ENCODE peak calls at places on chromosomes 12 and 14, in eight cellular contexts. One of them, this sample, is unnamed.

GRCh38 chr12:124610629-124611558 is 43.5 kb upstream of the NCOR2 start:
- DNase-seq in ACHN: no peak
- DNase-seq in activated gamma-delta T cell treated with Interleukin-2 at 50 U/mL for 16 hours: no peak
- DNase-seq in mucosa of descending colon: no peak
- DNase-seq in MCF 10A: no peak
- DNase-seq in stimulated activated CD8-positive, alpha-beta memory T cell treated with anti-CD3 and anti-CD28 coated beads, Interleukin-7, amount 100 ng/mL, for 1 hour: no peak
- DNase-seq in HEK293T: no peak
- DNase-seq in activated CD4-positive, alpha-beta T cell treated with anti-CD3 and anti-CD28 coated beads, Interleukin-2, amount 50 U/mL, for 4 hours: no peak
- DNase-seq in this sample: no peak

GRCh38 chr12:92470608-92471021 is 232.2 kb upstream of the PLEKHG7 start:
- DNase-seq in MCF 10A: no peak
- DNase-seq in mucosa of descending colon: no peak
- DNase-seq in HEK293T: no peak
- DNase-seq in activated CD4-positive, alpha-beta T cell treated with anti-CD3 and anti-CD28 coated beads, Interleukin-2, amount 50 U/mL, for 4 hours: no peak
- DNase-seq in activated gamma-delta T cell treated with Interleukin-2 at 50 U/mL for 16 hours: no peak
- DNase-seq in ACHN: no peak
- DNase-seq in stimulated activated CD8-positive, alpha-beta memory T cell treated with anti-CD3 and anti-CD28 coated beads, Interleukin-7, amount 100 ng/mL, for 1 hour: no peak
- DNase-seq in this sample: no peak

GRCh38 chr12:81520064-81520945 is 238.8 kb downstream of the PPFIA2 start:
- DNase-seq in HEK293T: no peak
- DNase-seq in ACHN: peak; percentile 59
- DNase-seq in stimulated activated CD8-positive, alpha-beta memory T cell treated with anti-CD3 and anti-CD28 coated beads, Interleukin-7, amount 100 ng/mL, for 1 hour: no peak
- DNase-seq in MCF 10A: peak; percentile 4
- DNase-seq in activated gamma-delta T cell treated with Interleukin-2 at 50 U/mL for 16 hours: no peak
- DNase-seq in activated CD4-positive, alpha-beta T cell treated with anti-CD3 and anti-CD28 coated beads, Interleukin-2, amount 50 U/mL, for 4 hours: no peak
- DNase-seq in mucosa of descending colon: no peak
- DNase-seq in this sample: no peak

GRCh38 chr14:83217492-83217891 is 1683.8 kb upstream of the SEL1L start:
- DNase-seq in mucosa of descending colon: no peak
- DNase-seq in ACHN: no peak
- DNase-seq in activated CD4-positive, alpha-beta T cell treated with anti-CD3 and anti-CD28 coated beads, Interleukin-2, amount 50 U/mL, for 4 hours: no peak
- DNase-seq in activated gamma-delta T cell treated with Interleukin-2 at 50 U/mL for 16 hours: no peak
- DNase-seq in stimulated activated CD8-positive, alpha-beta memory T cell treated with anti-CD3 and anti-CD28 coated beads, Interleukin-7, amount 100 ng/mL, for 1 hour: no peak
- DNase-seq in HEK293T: no peak
- DNase-seq in MCF 10A: peak; percentile 94
- DNase-seq in this sample: no peak

GRCh38 chr14:50862171-50862570 is 9.7 kb upstream of the ABHD12B start:
- DNase-seq in activated CD4-positive, alpha-beta T cell treated with anti-CD3 and anti-CD28 coated beads, Interleukin-2, amount 50 U/mL, for 4 hours: no peak
- DNase-seq in mucosa of descending colon: no peak
- DNase-seq in MCF 10A: no peak
- DNase-seq in HEK293T: no peak
- DNase-seq in ACHN: no peak
- DNase-seq in activated gamma-delta T cell treated with Interleukin-2 at 50 U/mL for 16 hours: no peak
- DNase-seq in stimulated activated CD8-positive, alpha-beta memory T cell treated with anti-CD3 and anti-CD28 coated beads, Interleukin-7, amount 100 ng/mL, for 1 hour: no peak
- DNase-seq in this sample: no peak

GRCh38 chr14:74238974-74239847 is at the start of gene VSX2:
- DNase-seq in HEK293T: no peak
- DNase-seq in activated gamma-delta T cell treated with Interleukin-2 at 50 U/mL for 16 hours: no peak
- DNase-seq in MCF 10A: no peak
- DNase-seq in activated CD4-positive, alpha-beta T cell treated with anti-CD3 and anti-CD28 coated beads, Interleukin-2, amount 50 U/mL, for 4 hours: no peak
- DNase-seq in ACHN: no peak
- DNase-seq in mucosa of descending colon: no peak
- DNase-seq in stimulated activated CD8-positive, alpha-beta memory T cell treated with anti-CD3 and anti-CD28 coated beads, Interleukin-7, amount 100 ng/mL, for 1 hour: no peak
- DNase-seq in this sample: no peak

GRCh38 chr12:97426485-97427116 is 36.0 kb upstream of the RMST start:
- DNase-seq in mucosa of descending colon: no peak
- DNase-seq in HEK293T: no peak
- DNase-seq in activated gamma-delta T cell treated with Interleukin-2 at 50 U/mL for 16 hours: no peak
- DNase-seq in activated CD4-positive, alpha-beta T cell treated with anti-CD3 and anti-CD28 coated beads, Interleukin-2, amount 50 U/mL, for 4 hours: no peak
- DNase-seq in MCF 10A: peak; percentile 9
- DNase-seq in ACHN: no peak
- DNase-seq in stimulated activated CD8-positive, alpha-beta memory T cell treated with anti-CD3 and anti-CD28 coated beads, Interleukin-7, amount 100 ng/mL, for 1 hour: no peak
- DNase-seq in this sample: no peak

GRCh38 chr14:69695664-69696527 is 71.0 kb upstream of the SRSF5 start:
- DNase-seq in activated gamma-delta T cell treated with Interleukin-2 at 50 U/mL for 16 hours: no peak
- DNase-seq in activated CD4-positive, alpha-beta T cell treated with anti-CD3 and anti-CD28 coated beads, Interleukin-2, amount 50 U/mL, for 4 hours: no peak
- DNase-seq in HEK293T: no peak
- DNase-seq in ACHN: no peak
- DNase-seq in MCF 10A: peak; percentile 43
- DNase-seq in stimulated activated CD8-positive, alpha-beta memory T cell treated with anti-CD3 and anti-CD28 coated beads, Interleukin-7, amount 100 ng/mL, for 1 hour: no peak
- DNase-seq in mucosa of descending colon: peak; percentile 79
- DNase-seq in this sample: no peak

GRCh38 chr12:8145754-8146415 is 10.9 kb upstream of the ZNF705A start:
- DNase-seq in stimulated activated CD8-positive, alpha-beta memory T cell treated with anti-CD3 and anti-CD28 coated beads, Interleukin-7, amount 100 ng/mL, for 1 hour: no peak
- DNase-seq in MCF 10A: no peak
- DNase-seq in HEK293T: no peak
- DNase-seq in mucosa of descending colon: peak; percentile 64
- DNase-seq in activated gamma-delta T cell treated with Interleukin-2 at 50 U/mL for 16 hours: no peak
- DNase-seq in activated CD4-positive, alpha-beta T cell treated with anti-CD3 and anti-CD28 coated beads, Interleukin-2, amount 50 U/mL, for 4 hours: no peak
- DNase-seq in ACHN: no peak
- DNase-seq in this sample: no peak

GRCh38 chr14:90893028-90893427 is 76.8 kb upstream of the TTC7B start:
- DNase-seq in HEK293T: no peak
- DNase-seq in mucosa of descending colon: no peak
- DNase-seq in MCF 10A: no peak
- DNase-seq in ACHN: no peak
- DNase-seq in stimulated activated CD8-positive, alpha-beta memory T cell treated with anti-CD3 and anti-CD28 coated beads, Interleukin-7, amount 100 ng/mL, for 1 hour: no peak
- DNase-seq in activated gamma-delta T cell treated with Interleukin-2 at 50 U/mL for 16 hours: no peak
- DNase-seq in activated CD4-positive, alpha-beta T cell treated with anti-CD3 and anti-CD28 coated beads, Interleukin-2, amount 50 U/mL, for 4 hours: no peak
- DNase-seq in this sample: no peak

GRCh38 chr12:132881853-132882252 is 5.6 kb downstream of the CHFR start:
- DNase-seq in MCF 10A: no peak
- DNase-seq in ACHN: no peak
- DNase-seq in activated gamma-delta T cell treated with Interleukin-2 at 50 U/mL for 16 hours: no peak
- DNase-seq in stimulated activated CD8-positive, alpha-beta memory T cell treated with anti-CD3 and anti-CD28 coated beads, Interleukin-7, amount 100 ng/mL, for 1 hour: no peak
- DNase-seq in activated CD4-positive, alpha-beta T cell treated with anti-CD3 and anti-CD28 coated beads, Interleukin-2, amount 50 U/mL, for 4 hours: no peak
- DNase-seq in mucosa of descending colon: no peak
- DNase-seq in HEK293T: no peak
- DNase-seq in this sample: no peak

GRCh38 chr12:89040146-89040964 is 311.9 kb downstream of the DUSP6 start:
- DNase-seq in activated gamma-delta T cell treated with Interleukin-2 at 50 U/mL for 16 hours: peak; percentile 64
- DNase-seq in activated CD4-positive, alpha-beta T cell treated with anti-CD3 and anti-CD28 coated beads, Interleukin-2, amount 50 U/mL, for 4 hours: peak; percentile 71
- DNase-seq in mucosa of descending colon: peak; percentile 71
- DNase-seq in MCF 10A: no peak
- DNase-seq in ACHN: no peak
- DNase-seq in HEK293T: peak; percentile 51
- DNase-seq in stimulated activated CD8-positive, alpha-beta memory T cell treated with anti-CD3 and anti-CD28 coated beads, Interleukin-7, amount 100 ng/mL, for 1 hour: peak; percentile 33
- DNase-seq in this sample: no peak

GRCh38 chr14:54866588-54866987 is 36.0 kb downstream of the GCH1 start:
- DNase-seq in stimulated activated CD8-positive, alpha-beta memory T cell treated with anti-CD3 and anti-CD28 coated beads, Interleukin-7, amount 100 ng/mL, for 1 hour: no peak
- DNase-seq in activated CD4-positive, alpha-beta T cell treated with anti-CD3 and anti-CD28 coated beads, Interleukin-2, amount 50 U/mL, for 4 hours: no peak
- DNase-seq in MCF 10A: no peak
- DNase-seq in activated gamma-delta T cell treated with Interleukin-2 at 50 U/mL for 16 hours: no peak
- DNase-seq in ACHN: no peak
- DNase-seq in mucosa of descending colon: no peak
- DNase-seq in HEK293T: no peak
- DNase-seq in this sample: no peak

GRCh38 chr12:34275129-34275528 is 252.8 kb downstream of the ALG10 start:
- DNase-seq in HEK293T: no peak
- DNase-seq in stimulated activated CD8-positive, alpha-beta memory T cell treated with anti-CD3 and anti-CD28 coated beads, Interleukin-7, amount 100 ng/mL, for 1 hour: no peak
- DNase-seq in mucosa of descending colon: no peak
- DNase-seq in activated gamma-delta T cell treated with Interleukin-2 at 50 U/mL for 16 hours: no peak
- DNase-seq in ACHN: no peak
- DNase-seq in MCF 10A: no peak
- DNase-seq in activated CD4-positive, alpha-beta T cell treated with anti-CD3 and anti-CD28 coated beads, Interleukin-2, amount 50 U/mL, for 4 hours: no peak
- DNase-seq in this sample: no peak

GRCh38 chr12:56801661-56802622 is 38.8 kb downstream of the HSD17B6 start:
- DNase-seq in MCF 10A: no peak
- DNase-seq in mucosa of descending colon: no peak
- DNase-seq in activated gamma-delta T cell treated with Interleukin-2 at 50 U/mL for 16 hours: no peak
- DNase-seq in stimulated activated CD8-positive, alpha-beta memory T cell treated with anti-CD3 and anti-CD28 coated beads, Interleukin-7, amount 100 ng/mL, for 1 hour: no peak
- DNase-seq in HEK293T: no peak
- DNase-seq in activated CD4-positive, alpha-beta T cell treated with anti-CD3 and anti-CD28 coated beads, Interleukin-2, amount 50 U/mL, for 4 hours: no peak
- DNase-seq in ACHN: no peak
- DNase-seq in this sample: no peak

GRCh38 chr14:34179723-34180122 is 228.8 kb upstream of the EGLN3 start:
- DNase-seq in mucosa of descending colon: no peak
- DNase-seq in ACHN: no peak
- DNase-seq in stimulated activated CD8-positive, alpha-beta memory T cell treated with anti-CD3 and anti-CD28 coated beads, Interleukin-7, amount 100 ng/mL, for 1 hour: no peak
- DNase-seq in HEK293T: no peak
- DNase-seq in activated CD4-positive, alpha-beta T cell treated with anti-CD3 and anti-CD28 coated beads, Interleukin-2, amount 50 U/mL, for 4 hours: no peak
- DNase-seq in MCF 10A: no peak
- DNase-seq in activated gamma-delta T cell treated with Interleukin-2 at 50 U/mL for 16 hours: no peak
- DNase-seq in this sample: no peak

GRCh38 chr14:71680733-71681387 is 251.4 kb upstream of the RGS6 start:
- DNase-seq in stimulated activated CD8-positive, alpha-beta memory T cell treated with anti-CD3 and anti-CD28 coated beads, Interleukin-7, amount 100 ng/mL, for 1 hour: no peak
- DNase-seq in MCF 10A: no peak
- DNase-seq in activated CD4-positive, alpha-beta T cell treated with anti-CD3 and anti-CD28 coated beads, Interleukin-2, amount 50 U/mL, for 4 hours: no peak
- DNase-seq in mucosa of descending colon: no peak
- DNase-seq in ACHN: no peak
- DNase-seq in activated gamma-delta T cell treated with Interleukin-2 at 50 U/mL for 16 hours: no peak
- DNase-seq in HEK293T: no peak
- DNase-seq in this sample: no peak

This sample was measured in HFF-Myc.